ENCODE peak calls at places on chromosomes 1 and 21, in six cellular contexts. D is AG10803, P is GM13976, Z is adrenal gland, L is endothelial cell, Q is AG04449. Y is an unnamed sample.

GRCh38 chr1:241163363-241163762 is 193.6 kb downstream of the RGS7 start:
- DNase-seq in L (no peak), Q (no peak), Z (no peak), P (no peak), D (no peak), Y (no peak)

GRCh38 chr1:111290640-111291039 is at the start of gene CHIA:
- DNase-seq in P (no peak), Q (no peak), Z (peak), L (no peak), D (no peak), Y (no peak)

GRCh38 chr1:94852758-94853157 is 32.6 kb downstream of the SLC44A3 start:
- DNase-seq in L (no peak), P (no peak), Q (no peak), Z (no peak), D (no peak), Y (no peak)

GRCh38 chr1:21311016-21311415 is 20.8 kb upstream of the ECE1 start:
- DNase-seq in Z (peak), P (no peak), Q (no peak), D (peak), L (no peak), Y (no peak)

GRCh38 chr1:106022312-106022902 is 1034.1 kb upstream of the PRMT6 start:
- DNase-seq in Z (no peak), L (no peak), D (peak), P (no peak), Q (no peak), Y (peak)

GRCh38 chr1:147815503-147815902 is 55.1 kb upstream of the GJA5 start:
- DNase-seq in P (no peak), Z (no peak), L (no peak), Q (no peak), D (no peak), Y (no peak)

GRCh38 chr1:223713546-223714420 is 1.4 kb downstream of the CAPN2 start:
- DNase-seq in L (no peak), Q (no peak), Z (peak), P (no peak), D (no peak), Y (no peak)

GRCh38 chr1:158046726-158047510 is 53.5 kb downstream of the KIRREL1 start:
- DNase-seq in L (no peak), P (no peak), Q (no peak), D (no peak), Z (no peak), Y (no peak)

DNA sequence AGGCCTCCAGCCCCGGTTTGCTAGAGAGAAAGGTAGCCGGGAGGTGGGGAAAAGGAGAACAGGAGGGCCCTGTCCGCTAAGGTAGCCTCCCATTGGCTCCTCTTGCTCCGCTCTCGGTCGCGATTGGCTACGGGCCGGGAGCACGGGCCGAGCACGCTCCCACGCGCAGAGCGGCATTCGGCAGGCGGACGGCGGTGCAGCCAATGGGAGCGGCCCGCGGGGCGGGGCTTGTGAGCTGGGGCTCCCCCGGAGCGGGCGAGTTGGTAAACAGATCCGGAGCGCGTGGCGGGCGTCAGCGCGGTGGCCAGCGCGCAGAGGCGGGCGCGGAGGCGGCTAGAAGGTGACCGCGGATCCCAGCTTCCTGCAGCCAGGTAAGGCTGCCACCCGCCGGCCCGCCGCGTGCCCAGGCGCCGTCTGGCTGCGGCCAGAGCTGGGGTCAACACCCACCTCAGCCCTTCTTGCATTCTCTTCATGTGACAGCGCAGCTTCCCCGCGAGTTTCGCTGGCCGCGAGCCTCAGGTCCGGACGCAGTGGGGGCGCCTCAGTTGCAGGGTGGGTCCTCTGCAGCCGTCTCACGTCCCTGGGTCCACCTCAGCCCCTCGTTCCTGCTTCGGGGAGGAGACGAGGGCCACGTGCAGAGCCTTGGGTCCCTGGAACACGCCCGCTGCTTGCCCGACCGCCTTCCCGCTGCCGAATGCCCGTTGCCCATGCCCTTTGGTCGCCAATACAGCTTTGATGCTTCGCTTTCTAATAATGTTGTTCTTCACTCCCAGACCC is at the start of gene COQ8A:
- DNase-seq in D (peak), Q (peak), Z (peak), L (peak), P (peak), Y (peak)
- TF ChIP-seq CTCF in D (no peak), Q (no peak), Z (no peak), L (no peak), P (no peak), Y (no peak)

GRCh38 chr1:228219245-228219961 is 11.6 kb downstream of the OBSCN start:
- DNase-seq in Q (no peak), P (no peak), D (no peak), L (no peak), Z (no peak), Y (no peak)

GRCh38 chr1:228218513-228219244 is 10.8 kb downstream of the OBSCN start:
- DNase-seq in P (peak), Q (no peak), D (no peak), Z (no peak), L (no peak), Y (no peak)

GRCh38 chr1:228216371-228217320 is 8.8 kb downstream of the OBSCN start:
- DNase-seq in Q (no peak), Z (no peak), D (no peak), L (no peak), P (no peak), Y (no peak)

GRCh38 chr1:228215663-228216116 is 7.8 kb downstream of the OBSCN start:
- DNase-seq in Z (no peak), D (no peak), Q (no peak), P (no peak), L (no peak), Y (no peak)

DNA sequence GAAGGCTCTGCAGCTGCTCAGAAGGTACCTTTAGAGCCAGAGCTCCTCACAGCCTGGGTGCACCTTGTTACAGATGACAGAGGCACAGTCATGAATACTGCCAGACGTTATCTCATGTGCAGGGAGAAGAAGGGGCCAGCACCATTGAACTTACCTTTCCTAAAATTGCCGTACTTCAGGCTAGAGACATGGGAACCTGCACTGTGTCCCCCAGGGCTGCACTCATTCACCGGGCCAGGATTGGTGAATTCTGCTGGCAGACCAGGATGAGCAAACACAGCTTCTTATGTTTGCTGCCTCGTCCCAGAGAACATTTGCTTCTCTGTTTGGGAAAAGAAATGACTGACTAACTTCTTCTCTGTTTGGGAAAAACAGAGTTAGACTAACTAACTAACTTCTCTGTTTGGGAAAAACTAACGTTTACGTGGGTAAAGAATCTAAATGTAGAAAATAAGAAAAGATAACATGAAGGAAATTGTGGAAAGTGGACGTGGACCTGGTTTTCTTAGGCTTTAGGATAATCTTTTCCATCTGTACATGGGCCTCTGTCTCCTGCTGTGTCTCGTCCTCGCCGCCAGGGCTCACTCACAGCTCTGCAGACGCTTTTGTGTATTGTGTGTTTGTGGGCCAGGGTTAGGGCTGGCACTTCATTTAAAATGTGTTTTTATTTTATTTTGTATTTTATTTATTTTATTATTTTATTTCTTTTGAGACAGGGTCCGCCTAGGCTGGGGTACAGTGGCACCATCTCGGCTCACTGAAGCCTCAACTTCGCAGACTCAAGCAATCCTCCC is 9.9 kb downstream of the OBSCN start:
- DNase-seq in D (peak), L (no peak), P (no peak), Z (no peak), Q (no peak), Y (no peak)
- TF ChIP-seq CTCF in D (peak), L (no peak), P (no peak), Z (no peak), Q (peak), Y (no peak)

GRCh38 chr1:45490623-45491463 is at the start of gene TESK2:
- DNase-seq in L (peak), Q (peak), Z (peak), P (peak), D (peak), Y (peak)
- TF ChIP-seq CTCF in L (no peak), Q (peak), Z (no peak), P (no peak), D (no peak), Y (no peak)

GRCh38 chr21:33820371-33820770 is 95.2 kb downstream of the ATP5PO start:
- DNase-seq in P (no peak), L (no peak), D (no peak), Q (no peak), Z (no peak), Y (no peak)
- TF ChIP-seq CTCF in P (no peak), L (no peak), D (no peak), Q (no peak), Z (no peak), Y (no peak)

DNA sequence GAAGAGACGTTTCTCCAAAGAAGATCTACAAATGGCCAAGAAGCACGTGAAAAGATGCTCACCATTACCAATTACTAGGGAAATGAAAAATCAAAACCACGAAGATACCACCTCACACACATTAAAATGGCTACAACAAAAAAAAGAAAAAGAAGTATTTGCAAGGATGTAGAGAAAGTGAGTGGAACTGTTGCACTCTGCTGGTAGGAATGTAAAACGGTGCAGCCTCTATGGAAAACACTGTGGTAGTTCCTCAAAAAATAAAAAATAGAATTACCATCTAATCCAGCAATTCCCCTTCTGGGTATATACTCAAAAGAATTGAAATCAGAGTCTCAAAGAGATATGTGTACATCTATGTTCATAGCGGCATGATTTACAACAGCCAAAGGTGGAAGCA is 115.4 kb upstream of the EDN2 start:
- DNase-seq in D (peak), P (no peak), Q (no peak), Z (no peak), L (no peak), Y (no peak)
- TF ChIP-seq CTCF in D (peak), P (no peak), Q (peak), Z (no peak), L (peak), Y (no peak)

DNA sequence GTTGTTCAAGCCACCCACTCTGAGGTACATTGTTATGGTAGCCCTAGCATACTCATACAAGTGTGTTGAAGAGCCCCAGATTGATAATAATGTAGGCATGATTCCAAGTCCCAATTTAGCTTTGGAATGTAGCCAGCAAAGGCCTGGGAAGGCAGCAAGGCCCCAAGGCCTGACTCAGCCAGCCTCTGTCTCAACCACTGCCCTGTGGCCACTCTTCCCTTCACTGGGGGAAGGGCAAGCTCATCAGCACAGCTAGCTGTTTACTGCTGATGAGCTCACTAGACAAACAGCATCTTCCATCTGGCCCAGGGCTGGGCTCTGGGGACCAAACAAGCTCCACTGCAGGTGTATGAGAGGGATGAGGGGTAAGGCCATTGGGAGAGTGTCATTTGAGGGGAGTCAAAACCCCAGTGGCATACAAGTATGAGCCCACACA is 2.1 kb upstream of the IRF6 start:
- DNase-seq in L (no peak), D (peak), Z (peak), P (no peak), Q (peak), Y (no peak)
- TF ChIP-seq CTCF in L (no peak), D (no peak), Z (no peak), P (no peak), Q (no peak), Y (no peak)

Y was measured in GM20000.